ENCODE peak calls at places on chromosome X, in seven cellular contexts. U is HT-29; F is stimulated activated CD8-positive, alpha-beta memory T cell treated with anti-CD3 and anti-CD28 coated beads, Interleukin-7, amount 100 ng/mL, for 1 hour; V is GM23338; M is cardiac muscle cell; H is T-helper 9 cell; B is germinal center. S is an unnamed sample.

GRCh38 chrX:68640661-68641060 is 6.8 kb upstream of the STARD8 start:
- DNase-seq in H (no peak), F (no peak), M (no peak), B (no peak), V (no peak), U (no peak), S (no peak)

GRCh38 chrX:103276581-103277002 is at the start of gene TCEAL5:
- DNase-seq in V (peak; percentile 22), U (no peak), B (no peak), H (no peak), F (no peak), M (no peak), S (no peak)

GRCh38 chrX:15188039-15188438 is 81.8 kb downstream of the ASB9 start:
- DNase-seq in H (no peak), F (no peak), V (peak; percentile 5), B (no peak), M (no peak), U (no peak), S (no peak)

GRCh38 chrX:21151051-21151450 is 223.2 kb upstream of the CNKSR2 start:
- DNase-seq in U (no peak), H (no peak), M (no peak), F (no peak), B (no peak), V (no peak), S (no peak)

GRCh38 chrX:100447563-100448397 is 37.7 kb upstream of the PCDH19 start:
- DNase-seq in H (peak; percentile 5), F (no peak), B (peak; percentile 15), U (peak; percentile 54), V (peak; percentile 54), M (peak; percentile 38), S (no peak)

GRCh38 chrX:124042042-124042441 is 80.5 kb downstream of the STAG2 start:
- DNase-seq in H (no peak), M (no peak), F (no peak), V (no peak), U (no peak), B (no peak), S (no peak)

GRCh38 chrX:133979641-133980230 is 5.7 kb downstream of the GPC3 start:
- DNase-seq in H (no peak), V (no peak), U (no peak), F (no peak), M (no peak), B (no peak), S (no peak)

GRCh38 chrX:39734174-39734776 is 363.5 kb downstream of the BCOR start:
- DNase-seq in H (no peak), B (no peak), M (no peak), V (no peak), F (no peak), U (no peak), S (no peak)

GRCh38 chrX:106902684-106903083 is 457 bp downstream of the RIPPLY1 start:
- DNase-seq in V (no peak), B (no peak), H (no peak), F (no peak), U (no peak), M (no peak), S (no peak)

GRCh38 chrX:41718481-41719245 is 5.3 kb upstream of the GPR82 start:
- DNase-seq in H (no peak), F (no peak), U (no peak), B (no peak), V (peak; percentile 78), M (no peak), S (no peak)

GRCh38 chrX:129641941-129642340 is 12.8 kb downstream of the APLN start:
- DNase-seq in V (no peak), U (no peak), F (no peak), H (no peak), B (no peak), M (peak; percentile 76), S (no peak)

GRCh38 chrX:3184176-3184930 is 143.1 kb downstream of the ARSF start:
- DNase-seq in V (no peak), H (no peak), M (peak; percentile 80), F (no peak), B (no peak), U (no peak), S (no peak)

GRCh38 chrX:68288127-68288526 is 145.2 kb downstream of the OPHN1 start:
- DNase-seq in U (no peak), H (no peak), V (no peak), M (no peak), F (no peak), B (no peak), S (no peak)

GRCh38 chrX:18883961-18884765 is 99.8 kb downstream of the PHKA2 start:
- DNase-seq in M (no peak), H (no peak), V (no peak), F (no peak), B (no peak), U (no peak), S (no peak)

GRCh38 chrX:105098812-105099211 is 121.7 kb downstream of the TEX13A start:
- DNase-seq in V (no peak), H (no peak), F (no peak), M (no peak), U (no peak), B (no peak), S (no peak)

GRCh38 chrX:153882086-153882498 is 3.9 kb downstream of the L1CAM start:
- DNase-seq in V (no peak), F (no peak), M (no peak), B (no peak), H (no peak), U (no peak), S (no peak)

GRCh38 chrX:71533850-71534515 is 1.1 kb downstream of the OGT start:
- DNase-seq in B (peak; percentile 8), U (peak; percentile 28), V (peak; percentile 53), F (no peak), H (peak; percentile 20), M (peak; percentile 63), S (no peak)

GRCh38 chrX:151042852-151043251 is 59.7 kb downstream of the HMGB3 start:
- DNase-seq in U (no peak), V (no peak), M (no peak), H (no peak), B (no peak), F (no peak), S (no peak)

GRCh38 chrX:128425546-128425945 is 373.3 kb upstream of the ACTRT1 start:
- DNase-seq in M (no peak), F (no peak), B (no peak), U (no peak), H (no peak), V (no peak), S (no peak)

GRCh38 chrX:112259375-112259774 is 176.8 kb upstream of the TRPC5 start:
- DNase-seq in H (no peak), F (no peak), B (no peak), U (no peak), M (no peak), V (no peak), S (no peak)

GRCh38 chrX:96985046-96985445 is 101.3 kb downstream of the RPA4 start:
- DNase-seq in V (no peak), F (no peak), H (no peak), B (no peak), M (no peak), U (no peak), S (no peak)

GRCh38 chrX:45322820-45323219 is 122.1 kb upstream of the DIPK2B start:
- DNase-seq in H (no peak), B (no peak), V (peak; percentile 0), F (no peak), M (peak; percentile 9), U (peak; percentile 24), S (no peak)

GRCh38 chrX:150200820-150201287 is 162.3 kb upstream of the MAMLD1 start:
- DNase-seq in M (peak; percentile 94), V (no peak), U (peak; percentile 50), B (peak; percentile 30), F (no peak), H (no peak), S (peak; percentile 57)